ENCODE peak calls at places on chromosomes 6 and 20, in seven cellular contexts. V is neuronal stem cell, C is H9, Q is IMR-90, S is H1, T is mesenchymal stem cell, H is trophoblast cell. K is an unnamed sample. For H3K27me3, the result is how much of the 10 kb centered on the place peaks cover.

GRCh38 chr6:96301023-96301422 is 220.6 kb upstream of the UFL1 start:
- DNase-seq in C (no peak), T (no peak), Q (no peak), H (peak), S (no peak), V (no peak), K (peak)

GRCh38 chr6:50689210-50689609 is 24.1 kb upstream of the TFAP2D start:
- DNase-seq in T (no peak), V (no peak), C (no peak), S (no peak), H (no peak), Q (no peak), K (no peak)

GRCh38 chr6:71349976-71350615 is 61.5 kb downstream of the OGFRL1 start:
- DNase-seq in C (no peak), S (no peak), Q (peak), V (no peak), T (no peak), H (no peak), K (no peak)

GRCh38 chr6:1760876-1761275 is 151.2 kb downstream of the FOXC1 start:
- DNase-seq in T (no peak), C (no peak), S (no peak), V (no peak), Q (no peak), H (no peak), K (no peak)

GRCh38 chr20:19771031-19771430 is 13.0 kb downstream of the RIN2 start:
- DNase-seq in V (no peak), C (no peak), T (no peak), H (no peak), Q (no peak), S (no peak), K (no peak)

GRCh38 chr20:41622584-41622983 is 4.4 kb upstream of the CHD6 start:
- DNase-seq in T (no peak), H (no peak), V (no peak), S (no peak), Q (no peak), C (no peak), K (no peak)

GRCh38 chr6:44494011-44494501 is 106.5 kb downstream of the CDC5L start:
- DNase-seq in H (peak), V (no peak), T (peak), S (no peak), C (no peak), Q (peak), K (peak)

GRCh38 chr20:57223648-57224489 is 42.6 kb downstream of the BMP7 start:
- DNase-seq in C (no peak), S (no peak), H (no peak), Q (no peak), T (no peak), V (no peak), K (no peak)

GRCh38 chr6:40681622-40682021 is 94.5 kb upstream of the LRFN2 start:
- DNase-seq in H (no peak), Q (no peak), C (no peak), S (no peak), T (no peak), V (no peak), K (no peak)

GRCh38 chr6:40688214-40688761 is 101.1 kb upstream of the LRFN2 start:
- DNase-seq in C (no peak), S (no peak), V (no peak), H (no peak), T (no peak), Q (no peak), K (no peak)

GRCh38 chr6:40689181-40689580 is 102.0 kb upstream of the LRFN2 start:
- DNase-seq in C (no peak), V (no peak), T (no peak), Q (no peak), H (no peak), S (no peak), K (no peak)

GRCh38 chr6:40685771-40686170 is 98.6 kb upstream of the LRFN2 start:
- DNase-seq in H (no peak), C (no peak), Q (no peak), V (no peak), S (no peak), T (no peak), K (no peak)
- H3K27me3 ChIP-seq in H (under half), C (under half), Q (under half), V (under half), S (under half), T (half or more), K (under half)

DNA sequence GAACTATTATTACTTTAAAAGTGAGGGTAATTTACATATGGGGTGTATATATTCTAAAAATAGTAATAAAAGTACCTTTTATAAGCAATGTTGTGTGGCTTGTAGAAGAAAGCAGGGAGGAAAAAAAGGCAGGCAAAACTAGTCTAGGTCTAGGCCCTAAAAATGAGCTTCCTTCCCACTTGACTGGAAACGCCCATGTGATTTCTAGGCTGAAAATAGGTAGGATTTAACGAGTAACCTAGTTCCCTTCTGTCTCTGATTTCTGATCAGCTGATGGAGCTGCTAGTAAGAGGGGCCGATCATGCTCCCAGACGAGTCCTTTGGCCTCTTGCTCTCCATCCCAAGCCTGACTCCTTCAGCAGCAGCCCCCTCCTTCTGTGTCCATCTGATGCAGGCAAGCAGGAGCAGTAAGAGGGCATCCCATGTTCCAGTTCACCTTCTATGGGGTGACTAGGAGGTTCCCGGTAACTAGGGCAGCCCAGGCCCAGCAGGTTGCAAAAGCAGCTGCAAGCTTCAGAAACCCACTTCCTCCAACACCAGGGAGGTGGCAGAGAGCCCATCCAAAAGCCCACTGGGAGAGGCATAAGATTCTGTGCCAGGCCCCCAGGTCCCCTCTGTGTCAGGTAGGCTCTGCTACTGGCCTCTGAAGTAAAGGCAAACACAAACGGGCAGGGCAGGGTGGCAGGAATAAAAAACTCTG is 24.4 kb downstream of the TBC1D20 start:
- DNase-seq in Q (no peak), V (no peak), C (no peak), H (no peak), T (no peak), S (no peak), K (no peak)
- H3K18ac ChIP-seq in Q (no peak), V (no peak), C (no peak), H (no peak), T (no peak), S (no peak), K (no peak)

DNA sequence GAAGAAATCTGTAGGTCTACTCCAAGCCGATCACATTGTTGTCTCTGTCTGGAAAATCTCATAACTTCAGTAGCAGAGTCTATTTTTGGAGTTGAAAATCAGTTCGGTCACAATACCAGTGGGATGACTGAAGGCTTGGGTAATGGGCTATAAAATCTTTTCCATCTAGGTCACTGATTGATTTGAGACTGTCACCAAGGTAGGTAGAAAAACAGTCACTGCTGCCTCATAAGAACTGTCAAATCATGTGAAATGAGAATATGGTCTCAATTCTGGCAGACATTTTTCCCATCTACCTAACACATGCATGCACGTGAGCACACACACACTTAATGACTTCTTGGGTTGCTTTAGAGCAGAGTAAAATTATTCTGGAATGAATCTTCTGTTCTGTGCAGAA is 1162.8 kb upstream of the CITED2 start:
- DNase-seq in C (no peak), H (peak), S (no peak), T (peak), Q (peak), V (no peak), K (peak)
- H3K4me2 ChIP-seq in C (no peak), H (no peak), S (no peak), T (no peak), Q (peak), V (no peak), K (no peak)

DNA sequence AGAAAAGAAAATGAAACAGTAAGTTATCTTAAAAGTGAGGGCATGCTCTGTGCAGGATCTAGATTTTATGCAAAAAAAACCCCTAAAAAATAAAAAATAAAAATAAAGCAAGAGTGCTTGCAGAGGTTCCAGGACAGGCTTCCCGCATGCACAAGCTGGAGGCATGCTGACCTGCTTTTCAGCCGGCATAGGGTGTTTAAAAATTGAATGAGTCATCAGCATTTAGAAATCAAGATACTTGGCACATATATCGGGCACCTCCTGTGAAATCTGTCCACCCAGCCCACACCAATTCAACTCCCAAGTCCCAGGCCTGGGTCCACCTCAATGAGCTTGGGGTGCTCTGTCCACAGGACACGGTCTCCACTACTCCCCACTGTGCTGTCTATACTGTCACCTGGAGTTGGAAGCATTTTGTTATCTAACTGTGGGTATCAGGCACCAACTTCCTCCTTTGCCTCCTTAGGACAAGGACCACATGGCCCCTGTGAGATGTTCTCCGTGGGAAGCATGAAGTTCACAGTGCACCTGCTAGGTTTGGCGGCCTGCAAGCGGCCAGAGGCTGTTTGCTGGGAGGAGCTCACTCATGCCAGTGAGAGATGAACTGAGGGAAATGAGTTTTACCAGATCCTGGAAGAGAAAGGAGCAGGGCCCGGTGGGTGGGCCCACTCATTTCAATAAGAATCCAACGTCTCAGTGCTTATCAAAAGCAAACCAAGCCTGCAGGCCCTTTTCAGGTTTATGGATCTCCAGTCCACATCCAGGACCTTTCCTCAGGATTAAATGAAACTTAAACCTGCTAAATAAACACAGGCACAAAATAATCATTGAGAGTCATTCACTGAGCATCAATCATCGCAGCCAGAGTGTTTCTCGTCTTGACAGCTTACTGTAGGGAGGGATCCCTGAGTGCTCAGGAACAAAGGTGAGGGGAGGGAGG is 121.1 kb downstream of the FOXA2 start:
- DNase-seq in C (no peak), H (no peak), T (no peak), S (no peak), V (no peak), Q (no peak), K (no peak)
- H3K27me3 ChIP-seq in C (under half), H (under half), T (under half), S (under half), V (under half), Q (under half), K (under half)

K was measured in mesendoderm.